ENCODE peak calls at places on chromosomes 16 and 17, in seven cellular contexts. U is activated CD4-positive, alpha-beta memory T cell treated with anti-CD3 and anti-CD28 coated beads, Interleukin-2, amount 10 ng/mL, durations not matched to agents 7 days and 5 days; X is activated T-helper 2 cell treated with anti-CD3 and anti-CD28 coated beads, Interferon-gamma antibody, Interleukin-2, Interleukin-4, amounts not matched to agents 10 μg/mL and 5 μg/mL and 100 μg/mL, durations not matched to agents 14 hours and 24 hours and 36 hours; W is T-helper 1 cell; M is T-helper 2 cell; J is renal cortical epithelial cell; O is body of pancreas. T is an unnamed sample.

GRCh38 chr17:68450801-68451200 is 6.5 kb downstream of the WIPI1 start:
- DNase-seq in U (no peak), X (no peak), W (no peak), M (no peak), J (no peak), O (no peak), T (no peak)

GRCh38 chr17:64281962-64282752 is 19.1 kb upstream of the TEX2 start:
- DNase-seq in U (peak; percentile 55), X (peak; percentile 30), W (peak; percentile 27), M (no peak), J (peak; percentile 71), O (peak; percentile 60), T (peak; percentile 67)

GRCh38 chr16:73143681-73144370 is 95.9 kb upstream of the ZFHX3 start:
- DNase-seq in U (no peak), X (no peak), W (no peak), M (no peak), J (no peak), O (no peak), T (no peak)

GRCh38 chr16:15723808-15724207 is 73.8 kb downstream of the NDE1 start:
- DNase-seq in U (no peak), X (no peak), W (no peak), M (no peak), J (no peak), O (no peak), T (no peak)

GRCh38 chr16:31157136-31157535 is 7.3 kb upstream of the PRSS36 start:
- DNase-seq in U (no peak), X (no peak), W (no peak), M (no peak), J (no peak), O (no peak), T (no peak)

GRCh38 chr16:89596957-89597644 is 16.3 kb upstream of the DPEP1 start:
- DNase-seq in U (no peak), X (no peak), W (no peak), M (no peak), J (no peak), O (no peak), T (no peak)

GRCh38 chr17:45190503-45191282 is 29.0 kb downstream of the HEXIM2 start:
- DNase-seq in U (no peak), X (no peak), W (no peak), M (no peak), J (peak; percentile 47), O (no peak), T (no peak)

GRCh38 chr16:86924537-86924936 is 346.2 kb downstream of the FOXL1 start:
- DNase-seq in U (no peak), X (no peak), W (no peak), M (no peak), J (no peak), O (no peak), T (no peak)

GRCh38 chr17:69951058-69951457 is 124.0 kb upstream of the KCNJ16 start:
- DNase-seq in U (no peak), X (no peak), W (no peak), M (no peak), J (no peak), O (no peak), T (no peak)